ENCODE peak calls at places on chromosomes 1 and 21, in ten cellular contexts. B is CD4-positive, alpha-beta T cell; Y is psoas muscle; R is endodermal cell; H is upper lobe of left lung; U is left ventricle myocardium inferior; F is keratinocyte; I is cardiac muscle cell; L is HFF-Myc; M is AG04450. K is an unnamed sample.

GRCh38 chr1:228270032-228270431 is 62.2 kb downstream of the OBSCN start:
- DNase-seq in B (no peak), Y (no peak), R (no peak), H (no peak), U (no peak), F (no peak), I (peak), L (no peak), M (no peak), K (no peak)

GRCh38 chr1:185397183-185397582 is 80.1 kb upstream of the IVNS1ABP start:
- DNase-seq in B (no peak), Y (no peak), R (no peak), H (no peak), U (no peak), F (no peak), I (no peak), L (no peak), M (no peak), K (no peak)

GRCh38 chr1:7104053-7104738 is 318.9 kb downstream of the CAMTA1 start:
- DNase-seq in B (no peak), Y (no peak), R (no peak), H (no peak), U (no peak), F (no peak), I (no peak), L (no peak), M (no peak), K (no peak)

GRCh38 chr21:41711416-41712023 is 55.3 kb downstream of the RIPK4 start:
- DNase-seq in B (no peak), Y (peak), R (no peak), H (no peak), U (no peak), F (no peak), I (no peak), L (no peak), M (no peak), K (no peak)

GRCh38 chr1:80293818-80294217 is 1287.3 kb upstream of the ADGRL4 start:
- DNase-seq in B (no peak), Y (no peak), R (no peak), H (no peak), U (no peak), F (no peak), I (no peak), L (no peak), M (no peak), K (no peak)

GRCh38 chr21:44615881-44616590 is 4.2 kb downstream of the KRTAP10-8 start:
- DNase-seq in B (no peak), Y (peak), R (no peak), H (peak), U (no peak), F (no peak), I (no peak), L (no peak), M (no peak), K (no peak)

GRCh38 chr1:8625480-8625879 is 192.0 kb downstream of the RERE start:
- DNase-seq in B (no peak), Y (no peak), R (no peak), H (no peak), U (no peak), F (no peak), I (no peak), L (no peak), M (no peak), K (no peak)

GRCh38 chr1:30412241-30413110 is 310.9 kb downstream of the MATN1 start:
- DNase-seq in B (no peak), Y (no peak), R (peak), H (no peak), U (no peak), F (no peak), I (no peak), L (no peak), M (no peak), K (no peak)

GRCh38 chr1:37605806-37606474 is 10.2 kb upstream of the GNL2 start:
- DNase-seq in B (no peak), Y (no peak), R (no peak), H (no peak), U (no peak), F (no peak), I (peak), L (no peak), M (no peak), K (no peak)

DNA sequence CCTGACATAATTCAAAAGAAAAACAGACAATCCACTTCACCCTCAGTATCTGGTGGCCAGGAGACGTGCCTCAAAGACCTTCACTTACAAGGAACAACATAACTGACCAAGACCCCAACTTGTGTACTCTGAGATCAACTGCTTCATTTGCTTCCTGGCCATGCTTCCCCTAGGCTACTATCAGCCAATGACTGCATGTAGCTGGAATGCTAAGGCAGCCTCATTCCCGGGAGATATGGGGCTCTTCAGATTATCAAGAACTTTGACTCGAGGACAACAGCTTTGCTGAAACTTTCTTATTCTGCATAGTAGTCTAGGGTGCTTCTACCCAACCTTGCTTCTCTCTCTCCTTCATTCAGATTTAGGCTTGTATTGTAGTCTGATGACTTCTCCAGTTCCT is 11.7 kb upstream of the UCK2 start:
- DNase-seq in B (no peak), Y (no peak), R (no peak), H (no peak), U (no peak), F (no peak), I (peak), L (no peak), M (no peak), K (no peak)
- TF ChIP-seq CTCF in B (no peak), Y (no peak), R (no peak), H (no peak), U (no peak), F (no peak), I (no peak), L (no peak), M (no peak), K (no peak)

GRCh38 chr1:232630894-232631195 is 912 bp upstream of the SIPA1L2 start:
- DNase-seq in B (no peak), Y (no peak), R (no peak), H (no peak), U (no peak), F (no peak), I (no peak), L (no peak), M (no peak), K (no peak)

GRCh38 chr1:232634086-232634485 is 4.2 kb upstream of the SIPA1L2 start:
- DNase-seq in B (no peak), Y (peak), R (peak), H (no peak), U (peak), F (no peak), I (no peak), L (no peak), M (no peak), K (no peak)

GRCh38 chr1:232635279-232635678 is 5.3 kb upstream of the SIPA1L2 start:
- DNase-seq in B (no peak), Y (no peak), R (no peak), H (no peak), U (no peak), F (no peak), I (no peak), L (no peak), M (no peak), K (no peak)

GRCh38 chr1:232636799-232637198 is 6.9 kb upstream of the SIPA1L2 start:
- DNase-seq in B (no peak), Y (no peak), R (no peak), H (no peak), U (no peak), F (no peak), I (no peak), L (no peak), M (no peak), K (no peak)

GRCh38 chr1:232635778-232636356 is 5.9 kb upstream of the SIPA1L2 start:
- DNase-seq in B (no peak), Y (no peak), R (no peak), H (no peak), U (no peak), F (no peak), I (peak), L (peak), M (peak), K (peak)
- TF ChIP-seq CTCF in B (peak), Y (peak), R (peak), H (peak), U (peak), F (peak), I (peak), L (peak), M (peak), K (peak)

GRCh38 chr1:207995576-207995975 is 84.7 kb upstream of the CD34 start:
- DNase-seq in B (no peak), Y (no peak), R (peak), H (no peak), U (no peak), F (no peak), I (no peak), L (no peak), M (no peak), K (no peak)

GRCh38 chr1:207991331-207991914 is 80.5 kb upstream of the CD34 start:
- DNase-seq in B (no peak), Y (no peak), R (peak), H (peak), U (no peak), F (no peak), I (no peak), L (no peak), M (no peak), K (no peak)

GRCh38 chr1:207996632-207997031 is 85.7 kb upstream of the CD34 start:
- DNase-seq in B (no peak), Y (no peak), R (peak), H (no peak), U (no peak), F (no peak), I (no peak), L (no peak), M (no peak), K (no peak)

GRCh38 chr1:207990455-207990854 is 79.5 kb upstream of the CD34 start:
- DNase-seq in B (no peak), Y (no peak), R (peak), H (no peak), U (no peak), F (no peak), I (no peak), L (no peak), M (no peak), K (no peak)

GRCh38 chr1:207993477-207994445 is 82.8 kb upstream of the CD34 start:
- DNase-seq in B (no peak), Y (no peak), R (peak), H (no peak), U (no peak), F (no peak), I (peak), L (no peak), M (no peak), K (no peak)
- TF ChIP-seq CTCF in B (no peak), Y (no peak), R (peak), H (no peak), U (no peak), F (peak), I (peak), L (peak), M (peak), K (no peak)

DNA sequence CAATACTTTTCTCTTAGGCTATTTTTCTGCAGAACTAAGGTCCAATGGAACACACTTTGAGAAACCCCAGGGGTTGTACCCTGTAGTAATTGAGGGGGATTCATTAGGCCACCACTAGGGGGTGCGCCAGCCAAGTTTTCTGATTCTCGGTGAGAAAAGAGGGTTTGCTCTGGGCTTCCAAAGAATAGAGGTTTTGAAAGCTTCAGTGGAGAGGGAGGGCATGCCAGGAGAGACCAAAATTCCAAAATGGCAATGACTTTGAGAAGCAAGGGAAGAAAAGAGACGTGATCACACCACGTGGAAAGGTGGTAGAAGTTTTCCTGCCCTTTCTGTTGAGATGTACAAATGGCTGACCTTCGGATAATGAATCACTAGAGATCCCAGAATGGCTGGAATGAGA is 323.3 kb downstream of the RPS6KC1 start:
- DNase-seq in B (peak), Y (peak), R (peak), H (no peak), U (peak), F (no peak), I (peak), L (peak), M (no peak), K (peak)
- TF ChIP-seq CTCF in B (peak), Y (peak), R (peak), H (no peak), U (peak), F (peak), I (peak), L (peak), M (peak), K (peak)

GRCh38 chr1:201624741-201625646 is 86.1 kb downstream of the NAV1 start:
- DNase-seq in B (no peak), Y (no peak), R (no peak), H (no peak), U (no peak), F (no peak), I (peak), L (peak), M (peak), K (no peak)
- TF ChIP-seq CTCF in B (no peak), Y (no peak), R (no peak), H (no peak), U (no peak), F (no peak), I (peak), L (peak), M (peak), K (no peak)

K was measured in GM20000.